ENCODE peak calls at places on chromosomes 16 and 17, in ten cellular contexts. T is stomach, M is A549, W is sigmoid colon, P is lower leg skin, S is gastrocnemius medialis, K is Peyer's patch, B is ovary, L is IMR-90, N is spleen. X is an unnamed sample.

GRCh38 chr17:17727111-17727659 is 45.9 kb downstream of the RAI1 start:
- DNase-seq in W (no peak), S (no peak), B (no peak), L (no peak), T (no peak), N (no peak), K (no peak), P (no peak), M (no peak), X (no peak)

GRCh38 chr16:56539667-56540066 is 19.8 kb upstream of the BBS2 start:
- DNase-seq in B (peak; percentile 45), M (no peak), T (no peak), P (no peak), K (no peak), S (no peak), N (no peak), W (no peak), L (no peak), X (no peak)

GRCh38 chr16:89593841-89594240 is 18.3 kb downstream of the CPNE7 start:
- DNase-seq in L (no peak), K (peak; percentile 41), B (no peak), N (no peak), T (no peak), W (no peak), M (no peak), S (no peak), P (no peak), X (no peak)

GRCh38 chr17:74757502-74757901 is 9.1 kb downstream of the NHERF1 start:
- DNase-seq in K (no peak), P (no peak), W (no peak), M (no peak), B (no peak), S (no peak), N (no peak), T (peak; percentile 73), L (no peak), X (no peak)

GRCh38 chr17:16873654-16874035 is 98.3 kb downstream of the TNFRSF13B start:
- DNase-seq in T (no peak), S (no peak), P (peak; percentile 81), M (no peak), N (no peak), W (no peak), K (no peak), B (no peak), L (no peak), X (no peak)

GRCh38 chr16:54402270-54402669 is 115.7 kb upstream of the IRX3 start:
- DNase-seq in S (no peak), W (no peak), P (no peak), T (no peak), B (no peak), M (no peak), N (no peak), L (no peak), K (no peak), X (no peak)

GRCh38 chr16:83110221-83110768 is 483.5 kb downstream of the CDH13 start:
- DNase-seq in W (no peak), P (no peak), T (no peak), K (no peak), B (no peak), L (no peak), M (no peak), S (no peak), N (no peak), X (no peak)

GRCh38 chr17:54194268-54194667 is 371.5 kb downstream of the KIF2B start:
- DNase-seq in P (no peak), L (no peak), S (no peak), M (no peak), B (no peak), N (no peak), T (no peak), W (no peak), K (no peak), X (no peak)

GRCh38 chr17:34578656-34579016 is 746 bp upstream of the TMEM132E start:
- DNase-seq in L (no peak), B (no peak), T (no peak), S (no peak), P (no peak), W (no peak), K (no peak), M (no peak), N (no peak), X (no peak)

GRCh38 chr16:14378684-14379467 is 251.2 kb downstream of the PARN start:
- DNase-seq in N (no peak), B (no peak), S (no peak), L (peak; percentile 58), K (no peak), M (peak; percentile 38), W (no peak), T (no peak), P (no peak), X (no peak)

GRCh38 chr16:12166271-12166670 is 189.7 kb downstream of the SNX29 start:
- DNase-seq in T (no peak), B (no peak), S (no peak), P (no peak), K (no peak), L (no peak), M (no peak), N (no peak), W (no peak), X (no peak)

GRCh38 chr17:65515512-65515911 is 45.9 kb downstream of the AXIN2 start:
- DNase-seq in T (no peak), L (no peak), S (no peak), W (peak; percentile 50), B (no peak), M (no peak), N (peak; percentile 55), P (no peak), K (no peak), X (no peak)

GRCh38 chr16:15855704-15856003 is 1.2 kb downstream of the MYH11 start:
- DNase-seq in K (no peak), M (no peak), B (no peak), S (no peak), N (no peak), P (no peak), T (no peak), W (no peak), L (no peak), X (no peak)

GRCh38 chr16:15858921-15859668 is 2.3 kb upstream of the MYH11 start:
- DNase-seq in W (no peak), B (no peak), L (no peak), K (no peak), T (no peak), N (no peak), M (no peak), S (no peak), P (no peak), X (no peak)

GRCh38 chr16:15856217-15856616 is 611 bp downstream of the MYH11 start:
- DNase-seq in W (no peak), B (no peak), L (no peak), N (no peak), T (no peak), S (no peak), K (no peak), M (no peak), P (no peak), X (no peak)

GRCh38 chr16:15857779-15858560 is 1.1 kb upstream of the MYH11 start:
- DNase-seq in B (peak; percentile 67), S (no peak), N (no peak), K (no peak), P (peak; percentile 87), W (peak; percentile 94), M (no peak), T (peak; percentile 27), L (peak; percentile 50), X (no peak)

GRCh38 chr16:15856901-15857778 is at the start of gene MYH11:
- DNase-seq in L (no peak), W (peak; percentile 91), N (no peak), K (no peak), S (no peak), M (no peak), B (peak; percentile 49), T (no peak), P (no peak), X (no peak)
- TF ChIP-seq POLR2A in L (no peak), W (peak; percentile 98), N (no peak), K (no peak), S (no peak), M (no peak), B (no peak), T (no peak), P (no peak), X (no peak)

GRCh38 chr16:804193-805048 is 3.9 kb upstream of the GNG13 start:
- DNase-seq in T (no peak), N (no peak), W (no peak), K (no peak), L (no peak), P (no peak), S (no peak), M (no peak), B (no peak), X (no peak)
- TF ChIP-seq POLR2A in T (no peak), N (no peak), W (no peak), K (no peak), L (no peak), P (no peak), S (no peak), M (no peak), B (no peak), X (no peak)

DNA sequence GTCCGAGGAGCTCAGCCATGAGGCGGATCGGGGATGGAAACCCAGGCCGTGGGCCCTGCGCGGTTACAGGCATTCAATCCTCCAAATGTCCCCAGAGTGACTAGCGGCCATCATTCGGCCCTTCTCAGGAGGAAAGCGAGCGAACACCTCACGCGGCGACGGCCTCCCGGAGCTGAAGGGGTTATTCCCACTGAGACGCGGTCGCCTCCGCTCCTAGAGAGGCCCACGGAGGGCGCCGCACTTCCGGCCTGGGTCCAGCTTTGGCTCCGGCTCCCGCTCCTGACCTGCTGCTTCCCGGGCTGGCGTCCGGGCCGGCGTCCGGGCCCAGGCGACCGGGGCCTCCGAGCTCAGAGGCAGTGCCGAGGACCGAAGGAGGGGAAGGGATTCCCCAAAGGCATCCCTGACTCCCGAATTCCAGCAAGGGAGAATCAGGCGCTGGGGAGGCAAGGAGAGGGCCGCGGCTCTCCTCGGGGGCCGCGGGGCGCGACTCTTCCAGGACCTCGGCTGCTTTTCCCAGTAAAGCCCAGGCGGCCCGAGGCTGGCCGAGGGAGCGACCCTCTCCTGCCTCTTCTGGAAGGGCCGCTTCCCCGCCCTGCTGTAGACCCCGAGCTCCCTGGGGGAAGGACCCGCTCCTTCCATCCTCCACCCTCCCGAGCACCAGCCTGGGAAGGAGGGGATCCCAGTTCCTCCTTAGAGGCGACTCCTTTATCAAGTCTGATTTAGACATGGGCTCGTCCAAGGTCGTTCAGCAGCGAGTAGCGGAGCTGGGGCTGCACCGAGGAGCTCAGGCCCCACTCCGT is 18.6 kb upstream of the ZNF629 start:
- DNase-seq in B (peak; percentile 91), S (peak; percentile 90), K (peak; percentile 66), W (peak; percentile 95), P (peak; percentile 97), T (peak; percentile 91), L (peak; percentile 74), M (peak; percentile 88), N (peak; percentile 93), X (peak; percentile 51)
- TF ChIP-seq POLR2A in B (peak; percentile 96), S (peak; percentile 92), K (peak; percentile 88), W (peak; percentile 97), P (no peak), T (peak; percentile 74), L (peak; percentile 82), M (peak; percentile 89), N (no peak), X (no peak)

DNA sequence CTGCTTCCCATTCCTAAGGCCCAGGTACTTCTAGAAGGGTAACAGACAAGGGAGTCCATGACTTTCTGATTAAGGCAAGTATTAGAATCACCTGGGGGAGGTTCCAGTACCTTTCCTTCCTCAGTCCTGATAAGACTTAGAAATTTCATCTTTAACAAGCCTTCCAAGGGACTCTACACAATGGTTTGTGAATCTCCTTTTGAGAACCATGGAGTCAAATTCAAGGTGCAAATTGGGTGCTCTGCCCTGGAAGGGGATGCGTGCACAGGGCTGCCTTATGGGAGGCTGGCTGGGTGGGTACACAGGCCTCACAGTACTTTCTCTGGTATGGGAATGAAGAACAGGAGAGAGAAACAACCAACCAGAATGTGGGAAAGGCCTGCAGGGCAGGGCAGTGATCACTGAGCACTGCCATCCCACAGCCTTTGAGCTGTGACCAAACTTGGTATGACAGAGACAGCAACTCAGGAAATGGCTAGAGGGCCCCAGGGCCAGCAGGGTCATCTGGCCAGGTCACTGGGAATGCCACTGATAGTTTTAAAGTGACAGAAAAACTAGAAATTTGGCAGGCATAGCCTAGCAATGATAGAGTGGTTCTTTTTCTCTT is 3.6 kb upstream of the TMIGD1 start:
- DNase-seq in K (no peak), T (no peak), B (no peak), L (no peak), M (no peak), N (no peak), S (no peak), P (peak; percentile 31), W (no peak), X (no peak)
- TF ChIP-seq POLR2A in K (no peak), T (no peak), B (no peak), L (no peak), M (no peak), N (no peak), S (no peak), P (no peak), W (no peak), X (no peak)

X was measured in GM12892.